ENCODE peak calls at places on chromosomes 12 and 14, in seven cellular contexts. L is A549, G is K562, D is sigmoid colon, Q is neural progenitor cell, R is HL-60, N is A673. C is an unnamed sample.

GRCh38 chr12:132238487-132239248 is 90.7 kb downstream of the GALNT9 start:
- DNase-seq in Q (no peak), G (no peak), D (no peak), N (peak; percentile 60), L (peak; percentile 47), R (no peak), C (no peak)

GRCh38 chr14:35205737-35206136 is 83.4 kb downstream of the PRORP start:
- DNase-seq in R (no peak), N (no peak), L (no peak), D (no peak), Q (no peak), G (no peak), C (no peak)

GRCh38 chr12:56266634-56267442 is at the start of gene COQ10A:
- DNase-seq in L (peak; percentile 94), G (peak; percentile 92), R (peak; percentile 89), D (peak; percentile 96), N (peak; percentile 92), Q (peak; percentile 95), C (peak; percentile 89)

GRCh38 chr14:99728231-99728920 is 44.3 kb downstream of the CYP46A1 start:
- DNase-seq in Q (peak; percentile 1), G (no peak), R (no peak), L (no peak), N (no peak), D (peak; percentile 68), C (no peak)

GRCh38 chr14:96917442-96917963 is 120.3 kb downstream of the VRK1 start:
- DNase-seq in N (no peak), G (peak; percentile 91), L (no peak), D (no peak), R (no peak), Q (no peak), C (no peak)

GRCh38 chr14:90830931-90831701 is 14.9 kb upstream of the TTC7B start:
- DNase-seq in N (no peak), G (no peak), Q (no peak), D (peak; percentile 58), R (no peak), L (no peak), C (no peak)

GRCh38 chr12:79983492-79983891 is 48.6 kb upstream of the PPP1R12A start:
- DNase-seq in D (no peak), N (peak; percentile 33), Q (no peak), G (no peak), L (peak; percentile 53), R (no peak), C (no peak)

GRCh38 chr14:63248211-63248610 is 44.0 kb downstream of the RHOJ start:
- DNase-seq in G (no peak), L (no peak), Q (no peak), R (no peak), N (no peak), D (no peak), C (no peak)

GRCh38 chr14:96582641-96582980 is 80.4 kb downstream of the PAPOLA start:
- DNase-seq in D (no peak), N (no peak), R (no peak), G (no peak), Q (no peak), L (no peak), C (no peak)

GRCh38 chr12:62767946-62768345 is 167.0 kb downstream of the PPM1H start:
- DNase-seq in D (no peak), R (no peak), G (no peak), N (no peak), Q (no peak), L (no peak), C (no peak)

GRCh38 chr14:65103150-65103760 is 938 bp upstream of the MAX start:
- DNase-seq in R (peak; percentile 33), D (no peak), G (no peak), L (peak; percentile 58), N (peak; percentile 67), Q (peak; percentile 47), C (peak; percentile 67)

GRCh38 chr12:108119126-108119973 is 9.7 kb upstream of the WSCD2 start:
- DNase-seq in L (no peak), N (no peak), D (no peak), R (no peak), G (peak; percentile 82), Q (no peak), C (peak; percentile 71)

GRCh38 chr12:94386422-94386821 is 73.2 kb downstream of the CEP83 start:
- DNase-seq in R (no peak), G (no peak), D (no peak), Q (no peak), L (no peak), N (no peak), C (no peak)

GRCh38 chr14:65849096-65849495 is 436.6 kb downstream of the FUT8 start:
- DNase-seq in G (no peak), N (no peak), Q (no peak), R (no peak), L (no peak), D (no peak), C (no peak)

GRCh38 chr14:37985826-37986470 is 221.8 kb upstream of the SSTR1 start:
- DNase-seq in L (peak; percentile 55), N (peak; percentile 77), Q (peak; percentile 72), R (peak; percentile 18), D (no peak), G (no peak), C (peak; percentile 12)

GRCh38 chr12:12091977-12092663 is 21.4 kb downstream of the BCL2L14 start:
- DNase-seq in N (peak; percentile 39), G (no peak), R (no peak), L (no peak), Q (no peak), D (no peak), C (no peak)

GRCh38 chr12:127781336-127781735 is 485.6 kb upstream of the TMEM132C start:
- DNase-seq in G (no peak), Q (no peak), R (no peak), N (no peak), D (no peak), L (no peak), C (no peak)

GRCh38 chr12:6968426-6968825 is 2.0 kb downstream of the PHB2 start:
- DNase-seq in G (no peak), L (no peak), Q (no peak), R (no peak), D (no peak), N (no peak), C (no peak)
- H3K4me3 ChIP-seq in G (peak overlapping the region; percentile 97), L (no peak overlapping the region), Q (no peak overlapping the region), R (no peak overlapping the region), D (no peak overlapping the region), N (peak overlapping the region; percentile 72), C (peak overlapping the region; percentile 70)

GRCh38 chr14:60658116-60658515 is 8.8 kb upstream of the SIX1 start:
- DNase-seq in D (no peak), L (no peak), N (no peak), Q (peak; percentile 41), R (no peak), G (no peak), C (no peak)

GRCh38 chr14:60655114-60655897 is 6.0 kb upstream of the SIX1 start:
- DNase-seq in Q (peak; percentile 65), N (no peak), R (no peak), D (no peak), G (no peak), L (no peak), C (no peak)

GRCh38 chr14:60657609-60657983 is 8.3 kb upstream of the SIX1 start:
- DNase-seq in G (no peak), D (no peak), Q (peak; percentile 53), R (no peak), L (no peak), N (no peak), C (peak; percentile 23)

GRCh38 chr14:60655898-60656754 is 6.8 kb upstream of the SIX1 start:
- DNase-seq in Q (peak; percentile 59), R (no peak), L (no peak), D (no peak), G (no peak), N (no peak), C (no peak)

GRCh38 chr14:60656755-60657608 is 7.7 kb upstream of the SIX1 start:
- DNase-seq in L (peak; percentile 75), D (no peak), Q (peak; percentile 90), R (peak; percentile 49), G (peak; percentile 10), N (peak; percentile 52), C (peak; percentile 91)
- TF ChIP-seq CTCF in L (peak; percentile 75), D (no peak), Q (peak; percentile 64), R (no peak), G (no peak), N (peak; percentile 48), C (peak; percentile 54)

DNA sequence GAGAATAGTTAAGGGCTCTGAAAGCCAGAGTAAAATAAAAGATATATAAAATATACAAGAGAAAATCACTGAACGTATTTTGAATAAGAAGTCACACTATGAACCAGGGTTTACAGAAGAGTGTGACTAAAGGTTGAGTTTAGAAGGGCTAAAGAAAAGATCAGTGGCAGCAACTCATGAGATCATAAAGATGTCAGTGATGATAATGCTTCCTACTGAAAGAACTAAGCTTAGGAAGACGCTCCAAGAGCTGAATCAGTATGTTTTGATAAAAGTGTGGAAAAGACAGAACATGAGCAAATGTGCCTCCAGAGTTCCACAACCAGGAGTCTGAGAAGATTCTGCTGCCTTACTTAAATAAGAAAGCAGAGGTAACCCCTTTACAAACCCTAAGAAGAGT is 74.6 kb downstream of the KITLG start:
- DNase-seq in L (no peak), R (no peak), D (no peak), G (no peak), N (no peak), Q (no peak), C (no peak)
- H3K4me3 ChIP-seq in L (no peak overlapping the region), R (no peak overlapping the region), D (no peak overlapping the region), G (no peak overlapping the region), N (no peak overlapping the region), Q (no peak overlapping the region), C (no peak overlapping the region)

GRCh38 chr12:124750149-124750656 is 113.5 kb downstream of the SCARB1 start:
- DNase-seq in N (no peak), D (no peak), Q (no peak), R (no peak), L (no peak), G (no peak), C (no peak)

GRCh38 chr12:124752437-124753229 is 111.0 kb downstream of the SCARB1 start:
- DNase-seq in Q (no peak), N (peak; percentile 59), D (no peak), L (no peak), R (no peak), G (no peak), C (no peak)

GRCh38 chr12:124749725-124750124 is 113.9 kb downstream of the SCARB1 start:
- DNase-seq in R (no peak), D (no peak), N (no peak), G (no peak), Q (no peak), L (no peak), C (no peak)

GRCh38 chr12:124751654-124752355 is 111.9 kb downstream of the SCARB1 start:
- DNase-seq in G (no peak), N (no peak), L (no peak), Q (no peak), D (no peak), R (no peak), C (no peak)

DNA sequence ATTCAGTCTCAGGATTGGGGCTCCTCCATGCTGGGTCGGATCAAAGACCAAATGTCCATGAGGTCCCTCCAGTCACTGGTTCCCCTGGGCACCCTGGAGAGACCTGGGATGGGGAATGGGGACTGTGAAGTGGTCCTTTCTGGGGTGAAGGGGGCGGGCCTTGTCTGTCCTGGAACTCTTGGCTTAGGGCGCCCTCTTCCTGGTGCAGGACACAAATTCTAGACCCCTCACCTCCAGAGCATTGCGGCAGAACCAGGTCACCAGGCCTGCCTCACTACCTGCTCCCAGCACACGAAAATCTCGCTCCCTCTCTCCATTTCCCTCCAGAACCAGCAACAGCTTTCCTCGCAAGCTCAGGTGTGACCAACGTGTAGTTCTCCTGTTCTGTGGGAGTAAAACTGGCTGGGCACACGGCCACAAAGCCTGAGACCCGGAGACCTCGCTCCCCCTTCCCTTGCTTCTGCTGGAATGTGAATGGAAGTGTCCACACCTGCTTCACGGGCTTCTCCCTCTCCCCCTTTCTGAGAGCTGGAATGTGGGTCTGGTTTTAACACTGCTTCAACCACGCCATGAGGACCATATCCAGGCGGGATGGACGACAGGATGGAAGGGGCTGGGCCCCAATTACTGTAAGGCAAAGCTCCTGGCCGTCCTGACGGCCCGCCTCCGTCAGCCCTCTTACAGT is 112.7 kb downstream of the SCARB1 start:
- DNase-seq in R (no peak), N (no peak), D (no peak), G (peak; percentile 59), L (peak; percentile 69), Q (peak; percentile 76), C (no peak)
- TF ChIP-seq CTCF in R (no peak), N (peak; percentile 48), D (no peak), G (peak; percentile 67), L (peak; percentile 54), Q (peak; percentile 60), C (peak; percentile 14)